ENCODE peak calls at places on chromosomes 7 and 10, in nine cellular contexts. One of them, this sample, is unnamed.

GRCh38 chr7:21142081-21142480 is 285.8 kb upstream of the SP4 start:
- DNase-seq in ascending aorta: no peak
- DNase-seq in neural progenitor cell: no peak
- DNase-seq in foreskin keratinocyte: no peak
- DNase-seq in IMR-90: no peak
- DNase-seq in HL-60: no peak
- DNase-seq in brain microvascular endothelial cell: no peak
- DNase-seq in prostate gland: no peak
- DNase-seq in ovary: no peak
- DNase-seq in this sample: no peak

GRCh38 chr10:24465899-24466615 is 257.1 kb downstream of the KIAA1217 start:
- DNase-seq in ascending aorta: no peak
- DNase-seq in neural progenitor cell: no peak
- DNase-seq in foreskin keratinocyte: peak; percentile 93
- DNase-seq in IMR-90: peak; percentile 96
- DNase-seq in HL-60: no peak
- DNase-seq in brain microvascular endothelial cell: peak; percentile 93
- DNase-seq in prostate gland: peak; percentile 81
- DNase-seq in ovary: no peak
- DNase-seq in this sample: peak; percentile 90

GRCh38 chr7:103394566-103394965 is 47.1 kb downstream of the PSMC2 start:
- DNase-seq in ascending aorta: no peak
- DNase-seq in neural progenitor cell: no peak
- DNase-seq in foreskin keratinocyte: no peak
- DNase-seq in IMR-90: no peak
- DNase-seq in HL-60: no peak
- DNase-seq in brain microvascular endothelial cell: no peak
- DNase-seq in prostate gland: no peak
- DNase-seq in ovary: no peak
- DNase-seq in this sample: no peak

GRCh38 chr7:3730271-3730670 is 429.2 kb downstream of the SDK1 start:
- DNase-seq in ascending aorta: no peak
- DNase-seq in neural progenitor cell: no peak
- DNase-seq in foreskin keratinocyte: no peak
- DNase-seq in IMR-90: peak; percentile 41
- DNase-seq in HL-60: no peak
- DNase-seq in brain microvascular endothelial cell: no peak
- DNase-seq in prostate gland: no peak
- DNase-seq in ovary: no peak
- DNase-seq in this sample: no peak

GRCh38 chr10:16155761-16156322 is 281.0 kb upstream of the PTER start:
- DNase-seq in ascending aorta: no peak
- DNase-seq in neural progenitor cell: peak; percentile 11
- DNase-seq in foreskin keratinocyte: no peak
- DNase-seq in IMR-90: no peak
- DNase-seq in HL-60: no peak
- DNase-seq in brain microvascular endothelial cell: no peak
- DNase-seq in prostate gland: no peak
- DNase-seq in ovary: no peak
- DNase-seq in this sample: no peak

GRCh38 chr10:18514537-18514936 is 136.8 kb downstream of the NSUN6 start:
- DNase-seq in ascending aorta: no peak
- DNase-seq in neural progenitor cell: no peak
- DNase-seq in foreskin keratinocyte: no peak
- DNase-seq in IMR-90: no peak
- DNase-seq in HL-60: no peak
- DNase-seq in brain microvascular endothelial cell: no peak
- DNase-seq in prostate gland: no peak
- DNase-seq in ovary: no peak
- DNase-seq in this sample: no peak

GRCh38 chr7:44066494-44067063 is 1.2 kb upstream of the PGAM2 start:
- DNase-seq in ascending aorta: no peak
- DNase-seq in neural progenitor cell: no peak
- DNase-seq in foreskin keratinocyte: no peak
- DNase-seq in IMR-90: no peak
- DNase-seq in HL-60: no peak
- DNase-seq in brain microvascular endothelial cell: no peak
- DNase-seq in prostate gland: no peak
- DNase-seq in ovary: no peak
- DNase-seq in this sample: no peak

GRCh38 chr7:2471396-2471795 is 4.8 kb downstream of the GRIFIN start:
- DNase-seq in ascending aorta: no peak
- DNase-seq in neural progenitor cell: peak; percentile 46
- DNase-seq in foreskin keratinocyte: peak; percentile 14
- DNase-seq in IMR-90: peak; percentile 25
- DNase-seq in HL-60: no peak
- DNase-seq in brain microvascular endothelial cell: no peak
- DNase-seq in prostate gland: no peak
- DNase-seq in ovary: no peak
- DNase-seq in this sample: peak; percentile 70

GRCh38 chr10:104099941-104100340 is 14.3 kb upstream of the COL17A1 start:
- DNase-seq in ascending aorta: no peak
- DNase-seq in neural progenitor cell: no peak
- DNase-seq in foreskin keratinocyte: no peak
- DNase-seq in IMR-90: peak; percentile 23
- DNase-seq in HL-60: no peak
- DNase-seq in brain microvascular endothelial cell: peak; percentile 63
- DNase-seq in prostate gland: no peak
- DNase-seq in ovary: no peak
- DNase-seq in this sample: no peak

GRCh38 chr10:120336910-120337540 is 120.0 kb upstream of the PLPP4 start:
- DNase-seq in ascending aorta: peak; percentile 63
- DNase-seq in neural progenitor cell: peak; percentile 67
- DNase-seq in foreskin keratinocyte: no peak
- DNase-seq in IMR-90: peak; percentile 11
- DNase-seq in HL-60: peak; percentile 42
- DNase-seq in brain microvascular endothelial cell: peak; percentile 38
- DNase-seq in prostate gland: peak; percentile 56
- DNase-seq in ovary: no peak
- DNase-seq in this sample: peak; percentile 20

GRCh38 chr10:3118621-3119020 is 51.3 kb downstream of the PFKP start:
- DNase-seq in ascending aorta: no peak
- DNase-seq in neural progenitor cell: no peak
- DNase-seq in foreskin keratinocyte: no peak
- DNase-seq in IMR-90: no peak
- DNase-seq in HL-60: no peak
- DNase-seq in brain microvascular endothelial cell: no peak
- DNase-seq in prostate gland: no peak
- DNase-seq in ovary: no peak
- DNase-seq in this sample: no peak

GRCh38 chr10:119298788-119299187 is 91.4 kb downstream of the GRK5 start:
- DNase-seq in ascending aorta: no peak
- DNase-seq in neural progenitor cell: no peak
- DNase-seq in foreskin keratinocyte: no peak
- DNase-seq in IMR-90: no peak
- DNase-seq in HL-60: no peak
- DNase-seq in brain microvascular endothelial cell: no peak
- DNase-seq in prostate gland: no peak
- DNase-seq in ovary: no peak
- DNase-seq in this sample: no peak

GRCh38 chr10:122460891-122461293 is 461 bp upstream of the HTRA1 start:
- DNase-seq in ascending aorta: no peak
- DNase-seq in neural progenitor cell: no peak
- DNase-seq in foreskin keratinocyte: no peak
- DNase-seq in IMR-90: no peak
- DNase-seq in HL-60: no peak
- DNase-seq in brain microvascular endothelial cell: no peak
- DNase-seq in prostate gland: no peak
- DNase-seq in ovary: no peak
- DNase-seq in this sample: no peak

GRCh38 chr7:108415821-108416536 is 40.3 kb downstream of the NRCAM start:
- DNase-seq in ascending aorta: no peak
- DNase-seq in neural progenitor cell: peak; percentile 20
- DNase-seq in foreskin keratinocyte: peak; percentile 64
- DNase-seq in IMR-90: no peak
- DNase-seq in HL-60: peak; percentile 79
- DNase-seq in brain microvascular endothelial cell: peak; percentile 85
- DNase-seq in prostate gland: no peak
- DNase-seq in ovary: no peak
- DNase-seq in this sample: peak; percentile 12

DNA sequence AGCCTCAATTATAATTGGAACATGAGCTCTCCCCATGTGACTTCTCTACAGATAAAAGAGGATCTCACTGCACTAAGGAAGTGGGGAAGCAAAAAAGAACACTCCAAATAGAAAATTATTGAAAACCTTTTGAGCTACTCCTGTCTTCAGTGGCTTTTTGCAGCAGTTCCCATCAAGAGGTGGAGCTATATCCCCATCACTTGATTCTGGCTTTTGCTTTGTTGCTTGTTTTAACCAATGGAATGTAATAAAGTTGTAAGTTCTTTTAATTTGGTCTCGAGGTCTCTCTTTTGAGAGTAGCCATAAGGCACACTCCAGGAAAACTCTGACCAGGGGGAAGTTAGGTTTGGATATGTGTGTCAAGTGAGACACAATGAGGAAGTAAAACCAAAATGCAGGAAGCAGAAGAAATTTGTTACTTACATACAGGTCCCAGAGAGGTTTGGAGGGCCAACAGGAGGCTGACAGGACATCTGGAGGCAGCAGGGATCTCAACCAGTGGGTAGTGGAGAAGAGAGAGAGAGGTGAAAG is 569.4 kb downstream of the HTR7 start:
- DNase-seq in ascending aorta: no peak
- DNase-seq in neural progenitor cell: peak; percentile 10
- DNase-seq in foreskin keratinocyte: no peak
- DNase-seq in IMR-90: peak; percentile 61
- DNase-seq in HL-60: no peak
- DNase-seq in brain microvascular endothelial cell: peak; percentile 56
- DNase-seq in prostate gland: no peak
- DNase-seq in ovary: no peak
- DNase-seq in this sample: peak; percentile 12
- H3K27ac ChIP-seq in ascending aorta: peak overlapping the region; percentile 36
- H3K27ac ChIP-seq in neural progenitor cell: no peak overlapping the region
- H3K27ac ChIP-seq in foreskin keratinocyte: no peak overlapping the region
- H3K27ac ChIP-seq in IMR-90: no peak overlapping the region
- H3K27ac ChIP-seq in HL-60: no peak overlapping the region
- H3K27ac ChIP-seq in brain microvascular endothelial cell: no peak overlapping the region
- H3K27ac ChIP-seq in prostate gland: no peak overlapping the region
- H3K27ac ChIP-seq in ovary: no peak overlapping the region
- H3K27ac ChIP-seq in this sample: no peak overlapping the region

DNA sequence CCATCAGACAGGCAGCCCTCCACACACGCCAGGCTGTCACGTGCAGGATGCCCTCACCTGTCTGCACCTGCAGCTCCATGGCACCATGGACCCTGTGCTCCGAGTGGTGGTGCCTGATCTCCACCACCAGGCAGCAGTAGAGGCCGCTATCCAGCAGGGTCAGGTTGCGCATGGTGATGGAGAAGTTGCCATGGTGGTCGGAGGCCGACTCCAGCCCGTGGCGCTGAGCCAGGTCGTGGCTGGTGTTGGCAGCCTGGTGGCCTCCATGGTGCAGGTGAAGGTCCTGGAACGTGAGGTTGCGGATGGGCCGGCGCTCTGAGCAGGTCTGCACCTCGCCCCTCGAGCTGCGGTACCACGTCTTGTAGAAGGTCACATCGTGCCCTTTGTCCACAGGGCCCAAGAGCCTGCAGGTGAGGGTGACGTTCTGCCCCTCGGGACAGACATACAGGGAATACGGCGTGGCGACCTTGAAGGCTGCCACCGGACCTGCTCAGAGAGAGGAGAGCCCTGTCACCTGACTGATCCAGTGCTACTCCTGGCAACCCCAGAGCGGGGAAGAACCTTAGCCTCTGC is 11.7 kb downstream of the VSIR start:
- DNase-seq in ascending aorta: no peak
- DNase-seq in neural progenitor cell: no peak
- DNase-seq in foreskin keratinocyte: no peak
- DNase-seq in IMR-90: no peak
- DNase-seq in HL-60: no peak
- DNase-seq in brain microvascular endothelial cell: no peak
- DNase-seq in prostate gland: no peak
- DNase-seq in ovary: no peak
- DNase-seq in this sample: no peak
- TF ChIP-seq CTCF in ascending aorta: no peak
- TF ChIP-seq CTCF in neural progenitor cell: peak; percentile 28
- TF ChIP-seq CTCF in foreskin keratinocyte: peak; percentile 26
- TF ChIP-seq CTCF in IMR-90: no peak
- TF ChIP-seq CTCF in HL-60: no peak
- TF ChIP-seq CTCF in brain microvascular endothelial cell: peak; percentile 15
- TF ChIP-seq CTCF in prostate gland: no peak
- TF ChIP-seq CTCF in ovary: no peak
- TF ChIP-seq CTCF in this sample: no peak

GRCh38 chr7:13986208-13986607 is 3.3 kb downstream of the ETV1 start:
- DNase-seq in ascending aorta: no peak
- DNase-seq in neural progenitor cell: peak; percentile 12
- DNase-seq in foreskin keratinocyte: no peak
- DNase-seq in IMR-90: no peak
- DNase-seq in HL-60: no peak
- DNase-seq in brain microvascular endothelial cell: no peak
- DNase-seq in prostate gland: no peak
- DNase-seq in ovary: no peak
- DNase-seq in this sample: no peak
- H3K27ac ChIP-seq in ascending aorta: no peak overlapping the region
- H3K27ac ChIP-seq in neural progenitor cell: no peak overlapping the region
- H3K27ac ChIP-seq in foreskin keratinocyte: no peak overlapping the region
- H3K27ac ChIP-seq in IMR-90: no peak overlapping the region
- H3K27ac ChIP-seq in HL-60: no peak overlapping the region
- H3K27ac ChIP-seq in brain microvascular endothelial cell: no peak overlapping the region
- H3K27ac ChIP-seq in prostate gland: no peak overlapping the region
- H3K27ac ChIP-seq in ovary: no peak overlapping the region
- H3K27ac ChIP-seq in this sample: no peak overlapping the region

DNA sequence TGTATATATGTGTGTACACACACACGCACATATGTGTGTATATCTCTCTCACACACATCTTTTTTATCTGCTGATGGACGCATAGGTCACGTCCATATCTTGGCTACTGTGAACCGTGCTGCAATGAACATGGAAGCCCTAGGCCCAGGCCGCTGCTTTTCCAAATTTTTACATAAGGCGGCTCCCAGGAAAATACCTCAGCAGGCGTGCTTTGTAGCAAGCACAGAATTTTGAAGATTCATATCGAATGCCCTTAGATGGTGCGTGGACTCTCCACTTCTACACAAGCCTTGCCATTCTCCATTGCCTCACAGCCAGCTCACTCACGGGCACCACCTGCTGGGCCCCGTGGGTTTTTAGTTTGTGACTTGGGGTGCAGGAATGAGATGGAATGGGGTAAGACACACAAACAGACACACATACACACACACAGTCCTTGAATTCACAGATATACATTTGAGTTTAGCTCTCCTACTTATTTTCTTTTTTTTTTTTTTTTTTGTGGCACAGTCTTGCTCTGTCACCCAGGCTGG is 57.9 kb upstream of the RNF32 start:
- DNase-seq in ascending aorta: no peak
- DNase-seq in neural progenitor cell: no peak
- DNase-seq in foreskin keratinocyte: no peak
- DNase-seq in IMR-90: no peak
- DNase-seq in HL-60: no peak
- DNase-seq in brain microvascular endothelial cell: no peak
- DNase-seq in prostate gland: no peak
- DNase-seq in ovary: no peak
- DNase-seq in this sample: no peak
- TF ChIP-seq CTCF in ascending aorta: no peak
- TF ChIP-seq CTCF in neural progenitor cell: no peak
- TF ChIP-seq CTCF in foreskin keratinocyte: no peak
- TF ChIP-seq CTCF in IMR-90: no peak
- TF ChIP-seq CTCF in HL-60: no peak
- TF ChIP-seq CTCF in brain microvascular endothelial cell: no peak
- TF ChIP-seq CTCF in prostate gland: no peak
- TF ChIP-seq CTCF in ovary: no peak
- TF ChIP-seq CTCF in this sample: no peak